ENCODE peak calls at places on chromosomes 2 and 18, in five cellular contexts. One of them, this sample, is unnamed.

GRCh38 chr18:37238271-37238670 is 327.3 kb downstream of the CELF4 start:
- DNase-seq in thoracic aorta: no peak
- DNase-seq in sigmoid colon: no peak
- DNase-seq in BJ: no peak
- DNase-seq in WTC11: no peak
- DNase-seq in this sample: no peak

GRCh38 chr2:38649176-38649728 is 16.7 kb upstream of the GALM start:
- DNase-seq in thoracic aorta: no peak
- DNase-seq in sigmoid colon: no peak
- DNase-seq in BJ: no peak
- DNase-seq in WTC11: no peak
- DNase-seq in this sample: no peak

GRCh38 chr2:25309402-25309801 is 32.3 kb downstream of the DNMT3A start:
- DNase-seq in thoracic aorta: no peak
- DNase-seq in sigmoid colon: no peak
- DNase-seq in BJ: no peak
- DNase-seq in WTC11: peak; percentile 78
- DNase-seq in this sample: no peak

GRCh38 chr18:37364237-37364636 is 201.4 kb downstream of the CELF4 start:
- DNase-seq in thoracic aorta: no peak
- DNase-seq in sigmoid colon: no peak
- DNase-seq in BJ: no peak
- DNase-seq in WTC11: no peak
- DNase-seq in this sample: no peak

GRCh38 chr2:84375020-84375419 is 84.1 kb downstream of the SUCLG1 start:
- DNase-seq in thoracic aorta: no peak
- DNase-seq in sigmoid colon: no peak
- DNase-seq in BJ: no peak
- DNase-seq in WTC11: no peak
- DNase-seq in this sample: no peak

GRCh38 chr2:232325324-232326273 is 53.0 kb upstream of the ALPP start:
- DNase-seq in thoracic aorta: no peak
- DNase-seq in sigmoid colon: peak; percentile 67
- DNase-seq in BJ: no peak
- DNase-seq in WTC11: peak; percentile 80
- DNase-seq in this sample: no peak

GRCh38 chr18:50231621-50232020 is 34.7 kb downstream of the CFAP53 start:
- DNase-seq in thoracic aorta: no peak
- DNase-seq in sigmoid colon: no peak
- DNase-seq in BJ: no peak
- DNase-seq in WTC11: no peak
- DNase-seq in this sample: no peak

GRCh38 chr2:159163935-159164334 is 122.6 kb downstream of the WDSUB1 start:
- DNase-seq in thoracic aorta: no peak
- DNase-seq in sigmoid colon: no peak
- DNase-seq in BJ: no peak
- DNase-seq in WTC11: no peak
- DNase-seq in this sample: no peak

GRCh38 chr2:164882276-164882675 is 40.7 kb upstream of the COBLL1 start:
- DNase-seq in thoracic aorta: no peak
- DNase-seq in sigmoid colon: no peak
- DNase-seq in BJ: no peak
- DNase-seq in WTC11: no peak
- DNase-seq in this sample: no peak

GRCh38 chr2:56444339-56444738 is 260.5 kb downstream of the CCDC85A start:
- DNase-seq in thoracic aorta: no peak
- DNase-seq in sigmoid colon: no peak
- DNase-seq in BJ: no peak
- DNase-seq in WTC11: no peak
- DNase-seq in this sample: no peak

GRCh38 chr2:69571189-69571588 is 72.3 kb downstream of the AAK1 start:
- DNase-seq in thoracic aorta: no peak
- DNase-seq in sigmoid colon: no peak
- DNase-seq in BJ: no peak
- DNase-seq in WTC11: no peak
- DNase-seq in this sample: no peak

GRCh38 chr2:218501665-218502064 is 66.5 kb downstream of the USP37 start:
- DNase-seq in thoracic aorta: no peak
- DNase-seq in sigmoid colon: no peak
- DNase-seq in BJ: no peak
- DNase-seq in WTC11: no peak
- DNase-seq in this sample: no peak

GRCh38 chr2:71894266-71894665 is 253.4 kb downstream of the CYP26B1 start:
- DNase-seq in thoracic aorta: no peak
- DNase-seq in sigmoid colon: no peak
- DNase-seq in BJ: no peak
- DNase-seq in WTC11: peak; percentile 42
- DNase-seq in this sample: no peak

GRCh38 chr2:168169097-168169745 is 78.2 kb downstream of the STK39 start:
- DNase-seq in thoracic aorta: no peak
- DNase-seq in sigmoid colon: no peak
- DNase-seq in BJ: no peak
- DNase-seq in WTC11: no peak
- DNase-seq in this sample: no peak

GRCh38 chr2:4628931-4629565 is 925.7 kb downstream of the DCDC2C start:
- DNase-seq in thoracic aorta: no peak
- DNase-seq in sigmoid colon: no peak
- DNase-seq in BJ: no peak
- DNase-seq in WTC11: no peak
- DNase-seq in this sample: no peak

GRCh38 chr2:213089438-213089837 is 62.0 kb downstream of the IKZF2 start:
- DNase-seq in thoracic aorta: no peak
- DNase-seq in sigmoid colon: no peak
- DNase-seq in BJ: no peak
- DNase-seq in WTC11: no peak
- DNase-seq in this sample: no peak

GRCh38 chr2:186611526-186611925 is 21.7 kb downstream of the ITGAV start:
- DNase-seq in thoracic aorta: no peak
- DNase-seq in sigmoid colon: no peak
- DNase-seq in BJ: no peak
- DNase-seq in WTC11: no peak
- DNase-seq in this sample: no peak

GRCh38 chr2:44191739-44192138 is 23.1 kb downstream of the PPM1B start:
- DNase-seq in thoracic aorta: no peak
- DNase-seq in sigmoid colon: no peak
- DNase-seq in BJ: no peak
- DNase-seq in WTC11: no peak
- DNase-seq in this sample: no peak

GRCh38 chr2:230068658-230069080 is at the start of gene SLC16A14:
- DNase-seq in thoracic aorta: no peak
- DNase-seq in sigmoid colon: no peak
- DNase-seq in BJ: no peak
- DNase-seq in WTC11: no peak
- DNase-seq in this sample: no peak

DNA sequence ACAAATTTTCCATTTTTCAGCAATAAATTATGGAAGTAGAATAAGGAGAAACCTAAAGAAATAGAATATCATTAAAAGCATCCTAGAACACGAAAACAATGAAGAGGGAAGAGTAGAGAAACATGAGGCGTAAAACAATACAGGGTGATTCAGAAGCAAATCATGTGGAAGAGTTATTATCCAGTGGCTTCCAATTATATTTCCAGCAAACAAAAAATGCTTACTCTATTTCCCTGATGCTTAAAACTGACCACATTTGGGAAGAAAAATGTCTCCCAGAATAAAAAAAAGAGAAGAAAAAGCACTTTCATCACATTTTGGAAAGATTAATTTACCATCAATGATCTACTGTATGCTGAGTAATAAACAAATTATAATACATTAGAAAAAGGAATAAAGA is 192.6 kb downstream of the CD226 start:
- DNase-seq in thoracic aorta: no peak
- DNase-seq in sigmoid colon: no peak
- DNase-seq in BJ: no peak
- DNase-seq in WTC11: no peak
- DNase-seq in this sample: no peak
- TF ChIP-seq CTCF in thoracic aorta: no peak
- TF ChIP-seq CTCF in sigmoid colon: no peak
- TF ChIP-seq CTCF in BJ: no peak
- TF ChIP-seq CTCF in WTC11: no peak
- TF ChIP-seq CTCF in this sample: no peak

GRCh38 chr2:73286134-73286533 is 1.9 kb upstream of the FBXO41 start:
- DNase-seq in thoracic aorta: no peak
- DNase-seq in sigmoid colon: no peak
- DNase-seq in BJ: no peak
- DNase-seq in WTC11: no peak
- DNase-seq in this sample: no peak

GRCh38 chr2:73282924-73283544 is 1.2 kb downstream of the FBXO41 start:
- DNase-seq in thoracic aorta: no peak
- DNase-seq in sigmoid colon: no peak
- DNase-seq in BJ: no peak
- DNase-seq in WTC11: no peak
- DNase-seq in this sample: no peak

GRCh38 chr2:73283545-73284295 is 558 bp downstream of the FBXO41 start:
- DNase-seq in thoracic aorta: no peak
- DNase-seq in sigmoid colon: no peak
- DNase-seq in BJ: no peak
- DNase-seq in WTC11: peak; percentile 50
- DNase-seq in this sample: no peak

GRCh38 chr2:73285162-73285739 is 973 bp upstream of the FBXO41 start:
- DNase-seq in thoracic aorta: no peak
- DNase-seq in sigmoid colon: no peak
- DNase-seq in BJ: no peak
- DNase-seq in WTC11: no peak
- DNase-seq in this sample: no peak

DNA sequence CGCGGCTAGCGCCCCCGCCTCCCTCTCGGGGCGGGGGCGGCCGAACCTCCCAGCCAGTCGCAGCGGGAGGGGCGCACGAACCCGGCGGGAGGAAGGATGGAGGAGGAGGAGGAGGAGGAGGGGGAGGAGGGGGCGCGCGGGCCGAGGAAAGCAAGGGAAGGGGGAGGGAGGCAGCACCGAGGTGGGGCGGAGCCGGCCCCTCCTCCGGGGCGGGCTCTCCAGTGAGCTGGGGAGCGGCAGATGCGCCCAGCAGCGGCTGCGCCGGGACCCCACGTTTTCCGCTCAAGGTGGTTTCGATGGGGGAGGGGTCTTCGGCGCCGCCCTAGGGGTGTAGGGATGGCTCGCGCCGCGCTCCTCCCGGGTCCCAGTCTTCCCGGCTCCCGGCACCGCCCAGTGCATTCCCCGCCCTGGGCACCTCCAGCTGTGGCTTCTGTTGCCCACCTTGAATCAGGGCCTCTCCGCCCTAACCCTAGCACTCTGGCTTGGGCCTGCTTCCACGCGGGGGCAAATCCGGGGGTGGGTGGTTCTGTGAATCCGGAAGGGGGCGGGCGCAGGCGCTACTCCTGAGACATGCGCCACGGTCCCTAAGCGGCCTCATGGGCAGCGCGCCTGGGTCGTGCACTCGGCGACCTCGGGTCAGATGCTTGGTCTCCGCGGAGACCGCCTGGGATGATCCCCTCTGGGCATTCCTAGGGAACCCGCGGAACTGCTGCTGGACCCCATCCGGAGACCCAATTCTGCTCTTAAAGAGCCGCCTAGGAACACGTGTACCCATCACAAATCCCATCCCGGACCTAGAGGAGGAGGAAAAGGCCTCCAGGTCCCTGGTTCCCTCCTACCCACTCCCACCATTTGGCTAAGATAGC is at the start of gene FBXO41:
- DNase-seq in thoracic aorta: no peak
- DNase-seq in sigmoid colon: peak; percentile 71
- DNase-seq in BJ: no peak
- DNase-seq in WTC11: peak; percentile 86
- DNase-seq in this sample: no peak
- TF ChIP-seq CTCF in thoracic aorta: no peak
- TF ChIP-seq CTCF in sigmoid colon: no peak
- TF ChIP-seq CTCF in BJ: no peak
- TF ChIP-seq CTCF in WTC11: no peak
- TF ChIP-seq CTCF in this sample: no peak

GRCh38 chr2:157509755-157510154 is 65.9 kb upstream of the CYTIP start:
- DNase-seq in thoracic aorta: no peak
- DNase-seq in sigmoid colon: no peak
- DNase-seq in BJ: no peak
- DNase-seq in WTC11: no peak
- DNase-seq in this sample: no peak
- TF ChIP-seq CTCF in thoracic aorta: no peak
- TF ChIP-seq CTCF in sigmoid colon: no peak
- TF ChIP-seq CTCF in BJ: no peak
- TF ChIP-seq CTCF in WTC11: no peak
- TF ChIP-seq CTCF in this sample: no peak

GRCh38 chr2:99420751-99421299 is 69.0 kb downstream of the REV1 start:
- DNase-seq in thoracic aorta: no peak
- DNase-seq in sigmoid colon: no peak
- DNase-seq in BJ: no peak
- DNase-seq in WTC11: no peak
- DNase-seq in this sample: no peak

GRCh38 chr2:99425022-99425421 is 64.8 kb downstream of the REV1 start:
- DNase-seq in thoracic aorta: no peak
- DNase-seq in sigmoid colon: no peak
- DNase-seq in BJ: no peak
- DNase-seq in WTC11: no peak
- DNase-seq in this sample: no peak

GRCh38 chr2:99421469-99421868 is 68.3 kb downstream of the REV1 start:
- DNase-seq in thoracic aorta: no peak
- DNase-seq in sigmoid colon: no peak
- DNase-seq in BJ: no peak
- DNase-seq in WTC11: no peak
- DNase-seq in this sample: no peak

GRCh38 chr2:99424391-99424790 is 65.4 kb downstream of the REV1 start:
- DNase-seq in thoracic aorta: no peak
- DNase-seq in sigmoid colon: no peak
- DNase-seq in BJ: no peak
- DNase-seq in WTC11: no peak
- DNase-seq in this sample: no peak

DNA sequence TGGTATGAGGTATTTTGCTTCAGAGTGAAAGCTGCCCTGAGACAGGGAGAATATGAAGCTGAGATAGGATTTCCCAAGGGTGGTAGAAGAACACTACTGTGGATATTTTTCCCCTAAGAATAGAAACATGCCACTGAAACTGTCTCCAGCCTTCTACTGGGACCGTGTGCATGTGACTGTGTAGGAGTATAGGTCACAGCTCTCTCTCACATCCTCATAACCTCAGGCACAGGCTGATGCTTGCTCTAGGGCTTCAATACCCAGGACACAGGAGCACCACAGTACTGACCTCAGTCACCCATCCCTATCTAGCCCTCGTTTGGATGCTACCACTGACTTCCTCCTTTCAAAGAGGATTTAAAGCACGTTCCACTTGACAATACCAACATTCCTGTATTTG is 67.2 kb downstream of the REV1 start:
- DNase-seq in thoracic aorta: no peak
- DNase-seq in sigmoid colon: no peak
- DNase-seq in BJ: no peak
- DNase-seq in WTC11: no peak
- DNase-seq in this sample: no peak
- TF ChIP-seq CTCF in thoracic aorta: no peak
- TF ChIP-seq CTCF in sigmoid colon: no peak
- TF ChIP-seq CTCF in BJ: no peak
- TF ChIP-seq CTCF in WTC11: no peak
- TF ChIP-seq CTCF in this sample: no peak

DNA sequence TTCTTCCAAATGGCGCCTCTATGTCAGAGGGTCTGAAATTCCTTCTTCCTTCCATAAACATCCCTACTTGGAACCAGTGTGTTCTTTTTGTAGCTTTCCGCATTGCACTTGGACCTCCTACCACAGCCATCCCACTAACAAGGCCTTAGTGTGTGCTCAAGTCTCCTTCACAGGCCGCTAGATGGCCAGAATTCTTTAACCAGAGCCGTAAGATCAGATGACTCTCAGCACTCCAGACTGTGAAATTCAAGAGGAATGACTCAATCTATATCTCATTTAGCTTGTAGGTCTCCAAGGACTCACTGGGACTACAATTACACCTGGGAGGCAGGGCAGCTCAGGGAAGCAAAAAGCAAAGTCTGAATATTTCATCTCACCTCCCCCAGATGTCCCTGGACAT is 298.9 kb downstream of the EIPR1 start:
- DNase-seq in thoracic aorta: no peak
- DNase-seq in sigmoid colon: no peak
- DNase-seq in BJ: no peak
- DNase-seq in WTC11: no peak
- DNase-seq in this sample: no peak
- TF ChIP-seq CTCF in thoracic aorta: no peak
- TF ChIP-seq CTCF in sigmoid colon: no peak
- TF ChIP-seq CTCF in BJ: no peak
- TF ChIP-seq CTCF in WTC11: no peak
- TF ChIP-seq CTCF in this sample: no peak

This sample was measured in omental fat pad.